ENCODE peak calls at places on chromosomes 16 and 17, in five cellular contexts. H is A549, A is H1, F is K562, G is GM12878. D is an unnamed sample.

GRCh38 chr16:54240180-54241125 is 46.1 kb downstream of the IRX3 start:
- DNase-seq in H (no peak), F (no peak), A (no peak), G (no peak), D (no peak)

GRCh38 chr17:19004601-19005441 is at the start of gene FAM83G:
- DNase-seq in A (peak; percentile 47), F (peak; percentile 86), G (peak; percentile 19), H (peak; percentile 90), D (peak; percentile 69)

GRCh38 chr16:87391324-87391949 is 699 bp upstream of the MAP1LC3B start:
- DNase-seq in G (no peak), F (peak; percentile 74), H (no peak), A (no peak), D (peak; percentile 76)

GRCh38 chr16:17222756-17223411 is 247.9 kb downstream of the XYLT1 start:
- DNase-seq in F (no peak), H (no peak), G (no peak), A (no peak), D (no peak)

GRCh38 chr17:1643293-1643998 is 2.1 kb downstream of the SCARF1 start:
- DNase-seq in G (no peak), H (peak; percentile 65), F (no peak), A (no peak), D (no peak)

GRCh38 chr16:70152578-70153302 is 20.8 kb upstream of the CLEC18C start:
- DNase-seq in F (no peak), A (no peak), G (no peak), H (peak; percentile 5), D (peak; percentile 91)

GRCh38 chr17:9271989-9272388 is 250.7 kb downstream of the NTN1 start:
- DNase-seq in G (no peak), H (no peak), A (no peak), F (no peak), D (no peak)

GRCh38 chr17:64244165-64244564 is 18.9 kb downstream of the TEX2 start:
- DNase-seq in A (no peak), F (no peak), H (no peak), G (no peak), D (no peak)

GRCh38 chr17:21297597-21297996 is 13.1 kb downstream of the MAP2K3 start:
- DNase-seq in A (no peak), H (no peak), G (no peak), F (no peak), D (no peak)

GRCh38 chr16:50301626-50302471 is 35.5 kb downstream of the ADCY7 start:
- DNase-seq in A (no peak), G (no peak), F (no peak), H (peak; percentile 33), D (no peak)

GRCh38 chr17:75032896-75033294 is 13.9 kb downstream of the ATP5PD start:
- DNase-seq in G (no peak), H (peak; percentile 52), F (peak; percentile 37), A (no peak), D (no peak)

GRCh38 chr16:17238285-17239028 is 232.3 kb downstream of the XYLT1 start:
- DNase-seq in F (no peak), H (no peak), G (no peak), A (no peak), D (no peak)

GRCh38 chr17:34306466-34306865 is 12.8 kb upstream of the CCL8 start:
- DNase-seq in A (peak; percentile 19), H (peak; percentile 22), F (peak; percentile 12), G (no peak), D (no peak)

GRCh38 chr16:88840589-88841215 is 16.0 kb downstream of the GALNS start:
- DNase-seq in F (no peak), H (no peak), G (no peak), A (no peak), D (no peak)

GRCh38 chr17:57998234-57998746 is 8.8 kb downstream of the SRSF1 start:
- DNase-seq in F (no peak), A (no peak), H (no peak), G (no peak), D (no peak)

GRCh38 chr17:37146578-37147119 is 197.9 kb downstream of the AATF start:
- DNase-seq in H (no peak), G (no peak), A (no peak), F (no peak), D (no peak)

GRCh38 chr17:2171725-2172446 is 117.0 kb downstream of the HIC1 start:
- DNase-seq in F (no peak), G (no peak), A (no peak), H (no peak), D (peak; percentile 82)

GRCh38 chr16:4936181-4936990 is 562 bp downstream of the PPL start:
- DNase-seq in F (peak; percentile 39), A (no peak), H (no peak), G (no peak), D (no peak)
- TF ChIP-seq HDAC2 in F (no peak), A (no peak), H (no peak), G (no peak), D (peak; percentile 16)

DNA sequence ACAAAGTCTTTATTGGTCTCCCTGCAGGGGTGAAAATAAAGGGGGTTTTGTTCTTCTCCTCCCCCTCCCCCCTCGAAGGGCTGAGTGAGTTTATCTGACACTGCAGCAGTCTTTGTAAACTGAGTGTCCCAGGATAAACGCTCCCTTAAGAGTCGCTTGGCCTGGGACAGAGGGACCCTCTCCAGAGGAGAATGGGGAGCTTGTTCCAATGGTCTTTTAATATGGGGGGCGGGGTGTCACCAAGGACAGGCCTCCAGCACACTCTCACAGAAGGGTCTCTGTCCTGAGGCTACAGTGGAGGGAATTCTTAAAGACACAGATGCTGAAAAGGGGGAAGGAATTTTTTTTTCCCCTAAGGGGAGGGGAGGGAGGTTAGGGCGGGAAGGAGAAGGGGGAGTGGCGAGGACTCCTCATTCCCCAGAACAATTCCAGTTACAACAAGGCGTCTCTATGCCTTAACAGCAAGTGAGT is 455.5 kb downstream of the SOX9 start:
- DNase-seq in H (no peak), A (no peak), G (no peak), F (no peak), D (peak; percentile 59)
- TF ChIP-seq HDAC2 in H (no peak), A (no peak), G (no peak), F (no peak), D (no peak)

DNA sequence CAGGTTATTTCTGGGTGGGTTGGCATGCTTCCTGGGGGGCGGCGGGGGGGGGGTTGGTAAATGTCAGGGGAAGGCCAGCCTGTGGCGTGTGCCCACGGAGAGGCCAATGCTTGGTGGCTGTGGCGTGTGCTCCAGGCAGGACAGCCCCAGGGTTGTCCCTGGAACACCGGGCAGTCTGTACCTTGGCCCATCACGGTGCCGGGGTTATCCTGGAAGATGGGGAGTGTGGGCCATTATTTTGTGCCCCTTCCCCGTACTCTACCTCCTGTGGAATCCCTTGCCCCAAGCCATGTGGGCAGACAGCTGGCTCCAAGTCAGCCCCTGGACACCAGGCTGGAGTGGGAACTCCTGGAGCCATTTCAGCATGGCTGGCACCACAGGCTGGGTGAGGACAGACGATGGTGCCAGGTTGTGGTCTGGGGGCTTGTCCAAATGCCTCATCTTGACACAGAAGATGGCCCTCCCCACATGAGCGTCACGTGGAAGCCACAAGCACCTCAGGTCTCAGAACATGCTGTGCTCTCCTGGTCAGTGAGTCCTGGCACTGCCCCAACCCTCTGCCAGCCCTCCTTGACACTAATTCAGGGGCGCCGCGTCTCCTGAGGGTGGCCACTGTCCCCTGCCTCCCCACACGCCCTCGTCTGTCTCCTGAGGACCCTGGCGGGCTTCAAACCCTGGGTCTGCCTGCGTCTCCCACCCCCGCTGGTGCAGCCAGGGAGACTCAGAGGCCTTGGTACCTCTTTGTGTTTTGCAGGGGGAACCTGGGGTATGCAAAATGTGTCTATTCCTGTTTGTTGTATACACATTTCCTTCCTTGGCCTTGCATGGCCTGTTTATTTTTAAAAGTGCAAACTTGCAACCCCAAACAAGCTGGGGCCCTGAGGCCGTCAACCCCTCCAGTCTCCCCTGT is 4.3 kb downstream of the SLC16A3 start:
- DNase-seq in F (no peak), A (no peak), G (no peak), H (no peak), D (no peak)
- TF ChIP-seq HDAC2 in F (no peak), A (no peak), G (no peak), H (no peak), D (no peak)

DNA sequence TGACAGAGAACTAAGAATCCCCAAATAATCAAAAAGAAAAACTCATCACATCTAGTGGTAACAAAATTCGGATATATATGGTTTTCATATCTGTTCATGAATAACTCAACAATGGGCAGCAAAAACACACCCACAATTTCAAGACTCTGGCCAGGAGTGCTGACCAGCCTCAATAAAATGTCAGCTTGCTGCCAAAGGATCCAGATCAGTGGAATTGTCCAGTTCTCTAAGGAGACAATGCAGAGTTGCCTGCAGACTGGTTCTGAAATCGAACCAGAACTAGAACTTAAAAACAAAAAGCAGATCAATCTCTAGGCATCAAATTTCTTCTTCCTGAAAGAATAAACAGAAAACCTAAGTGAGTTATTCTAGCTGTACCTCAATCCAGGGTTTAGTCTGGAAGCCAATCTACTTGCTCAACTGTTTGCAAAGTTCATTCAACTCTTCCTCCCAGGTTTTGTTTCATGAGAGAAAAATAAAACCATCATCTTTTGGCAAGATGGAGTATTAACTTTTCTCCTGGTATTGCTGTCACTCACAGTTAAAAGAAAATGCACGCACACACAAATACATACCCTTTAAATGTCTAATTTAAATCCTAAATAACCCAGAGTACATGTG is 61.0 kb downstream of the CFDP1 start:
- DNase-seq in G (no peak), A (no peak), H (no peak), F (no peak), D (no peak)
- TF ChIP-seq HDAC2 in G (no peak), A (no peak), H (no peak), F (no peak), D (no peak)

D was measured in HepG2.